ENCODE peak calls at places on chromosomes 16 and 17, in nine cellular contexts. X is stomach, R is prostate gland, O is dorsolateral prefrontal cortex, C is AG09319, Z is AG04449, B is Caco-2, Y is B cell, I is WTC11. D is an unnamed sample.

GRCh38 chr17:74862919-74863318 is 3.2 kb upstream of the GRIN2C start:
- DNase-seq in X (no peak), O (no peak), B (no peak), C (no peak), Y (no peak), I (no peak), Z (no peak), R (no peak), D (no peak)

GRCh38 chr16:48139517-48139916 is 16.3 kb downstream of the ABCC12 start:
- DNase-seq in Y (no peak), B (no peak), O (no peak), R (no peak), C (no peak), Z (no peak), I (no peak), X (no peak), D (no peak)

GRCh38 chr17:57570740-57571344 is 174.3 kb downstream of the CCDC182 start:
- DNase-seq in X (no peak), C (no peak), Y (no peak), R (peak), B (no peak), O (no peak), I (no peak), Z (no peak), D (no peak)

GRCh38 chr16:20348365-20349185 is 3.9 kb downstream of the UMOD start:
- DNase-seq in I (peak), C (no peak), X (peak), O (no peak), B (no peak), R (peak), Z (no peak), Y (peak), D (no peak)

GRCh38 chr17:28204751-28205150 is 114.2 kb upstream of the TMEM97 start:
- DNase-seq in I (no peak), Z (no peak), B (no peak), R (no peak), O (no peak), C (no peak), Y (no peak), X (no peak), D (no peak)

GRCh38 chr16:28603381-28604185 is 6.3 kb downstream of the SULT1A1 start:
- DNase-seq in C (no peak), I (no peak), R (no peak), Y (no peak), X (no peak), B (no peak), Z (no peak), O (no peak), D (no peak)

GRCh38 chr16:48591976-48592375 is 18.0 kb downstream of the N4BP1 start:
- DNase-seq in R (no peak), O (no peak), Z (no peak), X (no peak), B (no peak), Y (no peak), I (no peak), C (no peak), D (no peak)

GRCh38 chr16:51002889-51003490 is 148.1 kb downstream of the SALL1 start:
- DNase-seq in X (peak), I (no peak), O (no peak), R (no peak), B (no peak), Z (no peak), Y (no peak), C (no peak), D (no peak)

GRCh38 chr17:65557349-65558310 is 3.8 kb downstream of the AXIN2 start:
- DNase-seq in R (no peak), O (no peak), X (no peak), Z (no peak), Y (no peak), I (no peak), C (no peak), B (peak), D (no peak)

GRCh38 chr17:5583426-5584382 is 605 bp downstream of the NLRP1 start:
- DNase-seq in B (no peak), Z (no peak), R (no peak), O (no peak), Y (peak), X (no peak), C (no peak), I (no peak), D (no peak)

GRCh38 chr17:48024149-48025039 is 13.2 kb downstream of the COPZ2 start:
- DNase-seq in Y (peak), C (no peak), Z (no peak), O (no peak), I (peak), R (peak), X (peak), B (peak), D (peak)

GRCh38 chr16:4561565-4561964 is 5.4 kb downstream of the C16orf96 start:
- DNase-seq in B (no peak), O (no peak), Z (no peak), Y (no peak), C (no peak), X (no peak), R (no peak), I (no peak), D (no peak)

GRCh38 chr17:43018008-43018853 is 4.0 kb downstream of the VAT1 start:
- DNase-seq in Y (no peak), Z (no peak), C (no peak), O (no peak), B (no peak), I (no peak), X (no peak), R (no peak), D (no peak)

GRCh38 chr17:18079543-18079942 is 8.2 kb upstream of the DRG2 start:
- DNase-seq in B (no peak), X (no peak), C (no peak), O (no peak), Z (no peak), R (no peak), I (no peak), Y (no peak), D (no peak)

GRCh38 chr16:65515193-65515592 is 393.3 kb upstream of the CDH11 start:
- DNase-seq in B (no peak), I (no peak), C (no peak), X (no peak), R (no peak), O (no peak), Z (no peak), Y (no peak), D (no peak)

GRCh38 chr16:86243123-86243473 is 267.2 kb upstream of the FOXF1 start:
- DNase-seq in O (no peak), I (no peak), C (no peak), B (no peak), R (no peak), Y (no peak), Z (no peak), X (no peak), D (no peak)

GRCh38 chr17:65531508-65532431 is 29.7 kb downstream of the AXIN2 start:
- DNase-seq in C (peak), I (peak), R (peak), B (peak), X (peak), Y (no peak), O (no peak), Z (no peak), D (no peak)

GRCh38 chr17:58402047-58402446 is 15.3 kb downstream of the RNF43 start:
- DNase-seq in R (no peak), X (no peak), C (no peak), Y (no peak), B (no peak), Z (no peak), O (no peak), I (no peak), D (no peak)

GRCh38 chr16:29744541-29745101 is 1.2 kb downstream of the C16orf54 start:
- DNase-seq in X (no peak), C (no peak), O (no peak), Y (peak), B (no peak), Z (no peak), I (no peak), R (no peak), D (no peak)

GRCh38 chr16:67254809-67255552 is 6.2 kb downstream of the SLC9A5 start:
- DNase-seq in C (no peak), R (no peak), O (no peak), I (no peak), Y (no peak), B (no peak), Z (no peak), X (no peak), D (no peak)

GRCh38 chr17:50125420-50125997 is 4.5 kb downstream of the SAMD14 start:
- DNase-seq in I (no peak), O (no peak), R (no peak), C (no peak), Y (no peak), B (no peak), X (no peak), Z (no peak), D (no peak)

GRCh38 chr17:20852541-20853370 is 190.1 kb downstream of the USP22 start:
- DNase-seq in X (no peak), I (peak), Z (no peak), C (no peak), B (peak), R (peak), O (no peak), Y (no peak), D (no peak)

GRCh38 chr16:67378642-67379041 is 14.7 kb downstream of the TPPP3 start:
- DNase-seq in Z (no peak), C (no peak), O (no peak), R (no peak), X (no peak), I (no peak), B (no peak), Y (no peak), D (no peak)

GRCh38 chr17:10771142-10771541 is 32.8 kb downstream of the TMEM238L start:
- DNase-seq in I (no peak), X (no peak), B (no peak), Y (no peak), R (no peak), C (no peak), Z (no peak), O (no peak), D (no peak)

GRCh38 chr17:10775740-10776333 is 28.1 kb downstream of the TMEM238L start:
- DNase-seq in I (no peak), B (no peak), O (no peak), Y (no peak), C (no peak), X (no peak), R (no peak), Z (no peak), D (no peak)

GRCh38 chr17:10769840-10770239 is 34.1 kb downstream of the TMEM238L start:
- DNase-seq in R (no peak), C (no peak), X (no peak), O (no peak), Z (no peak), I (no peak), Y (no peak), B (no peak), D (no peak)

GRCh38 chr17:10775058-10775457 is 28.8 kb downstream of the TMEM238L start:
- DNase-seq in I (no peak), Y (no peak), O (no peak), Z (no peak), B (no peak), C (no peak), R (no peak), X (peak), D (no peak)

DNA sequence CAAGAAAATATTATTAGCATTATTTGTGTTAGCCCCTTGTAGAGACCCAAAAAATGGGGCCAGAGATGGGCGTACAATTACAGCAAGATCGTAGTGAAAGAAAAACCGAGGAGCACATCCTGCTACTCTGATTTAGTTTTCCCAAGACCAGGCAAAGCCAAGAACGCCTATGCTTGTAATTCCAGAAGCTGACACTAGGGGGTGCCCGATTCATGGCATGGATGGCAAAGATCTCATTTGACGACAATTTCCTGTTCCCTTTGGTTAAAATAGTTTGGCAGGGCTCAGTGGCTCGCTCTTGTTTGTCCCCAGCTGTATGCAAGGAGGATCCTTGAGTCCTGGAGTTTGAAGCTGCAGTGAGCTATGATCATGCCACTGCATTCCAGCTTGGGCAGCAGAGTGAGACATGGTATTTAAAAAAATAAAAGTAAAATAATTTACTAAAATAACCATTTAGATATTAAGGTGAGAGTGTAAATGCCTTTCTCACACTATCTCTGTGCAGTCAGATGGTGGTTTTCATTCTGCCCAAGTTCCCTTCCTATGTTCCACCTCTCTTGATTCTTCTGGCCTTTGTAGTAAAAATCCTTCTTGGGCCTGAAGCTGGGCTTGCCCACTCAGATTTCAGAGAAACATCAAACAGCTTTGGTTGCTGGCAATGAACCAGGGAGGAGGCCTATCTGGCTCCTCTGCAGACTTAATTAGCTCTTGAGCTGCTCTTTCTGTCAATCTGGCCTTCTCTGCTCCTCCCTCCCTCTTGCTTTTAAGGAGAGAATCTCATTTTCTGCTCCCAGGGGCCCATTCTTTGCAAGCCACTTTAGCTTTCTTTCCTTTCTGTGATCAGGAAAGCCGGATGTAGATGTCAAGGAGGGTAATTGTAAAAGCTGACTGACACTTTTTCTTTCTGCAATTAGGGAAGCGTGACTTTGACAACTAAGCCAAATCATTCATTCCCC is 31.2 kb downstream of the TMEM238L start:
- DNase-seq in O (no peak), I (peak), B (peak), X (peak), Z (no peak), Y (no peak), R (peak), C (no peak), D (no peak)
- TF ChIP-seq CTCF in O (peak), I (peak), B (peak), X (peak), Z (peak), Y (peak), R (peak), C (peak), D (peak)

GRCh38 chr17:3892095-3892998 is 506 bp downstream of the CAMKK1 start:
- DNase-seq in B (peak), Y (peak), X (peak), R (peak), C (no peak), O (peak), Z (no peak), I (peak), D (peak)
- TF ChIP-seq CTCF in B (no peak), Y (no peak), X (no peak), R (no peak), C (no peak), O (no peak), Z (no peak), I (no peak), D (no peak)

DNA sequence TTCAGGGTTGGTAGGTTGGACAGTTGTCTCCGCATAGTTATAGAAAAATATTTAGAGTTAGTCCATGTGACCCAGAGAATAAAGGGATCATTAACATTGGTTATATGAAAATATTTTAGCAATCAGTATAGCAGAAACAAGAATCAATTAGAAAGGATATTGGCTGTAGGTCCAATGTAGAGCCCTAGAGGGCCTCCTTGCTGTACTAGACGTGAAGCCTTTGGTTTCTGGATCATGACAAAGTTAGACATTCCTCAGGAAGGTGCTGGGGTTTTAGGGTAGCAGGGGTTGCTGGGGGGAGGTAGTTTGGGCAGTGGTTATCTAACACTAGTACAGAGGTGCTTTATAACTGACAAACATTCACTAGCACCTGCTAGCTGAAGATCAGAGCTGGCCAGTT is 31.6 kb upstream of the ANKFN1 start:
- DNase-seq in X (no peak), O (no peak), Z (no peak), C (no peak), I (no peak), R (no peak), B (peak), Y (no peak), D (no peak)
- TF ChIP-seq CTCF in X (no peak), O (no peak), Z (no peak), C (no peak), I (no peak), R (no peak), B (peak), Y (no peak), D (no peak)

DNA sequence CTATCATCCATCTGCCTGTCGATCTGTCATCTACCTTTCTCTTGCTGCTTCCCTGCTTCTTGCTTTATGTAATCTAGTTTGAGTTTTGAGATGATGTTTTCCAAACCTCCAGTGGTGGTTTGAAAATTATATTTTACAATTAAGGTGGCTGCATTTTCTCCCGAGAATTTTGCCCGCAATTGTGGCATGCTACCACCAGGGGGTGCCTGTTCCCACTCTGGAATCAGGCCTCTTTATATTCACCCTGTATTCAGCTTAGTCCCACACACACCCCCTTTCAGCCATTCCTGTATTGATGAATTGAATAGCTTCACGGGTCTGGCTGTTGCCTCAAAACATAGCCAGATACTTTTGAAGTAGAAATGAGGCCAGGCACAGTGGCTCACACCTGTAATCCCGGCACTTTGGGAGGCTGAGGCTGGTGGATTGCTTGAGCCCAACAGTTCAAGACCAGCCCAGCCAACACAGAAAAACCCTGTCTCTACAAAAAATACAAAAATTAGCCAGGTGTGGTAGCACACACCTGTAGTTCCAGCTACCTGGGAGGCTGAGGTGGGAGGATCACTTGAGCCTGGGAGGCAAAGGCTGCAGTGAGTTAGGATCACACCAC is 3.2 kb downstream of the PRSS22 start:
- DNase-seq in Y (peak), B (no peak), O (no peak), I (peak), R (no peak), C (no peak), X (no peak), Z (no peak), D (peak)
- TF ChIP-seq CTCF in Y (no peak), B (peak), O (no peak), I (peak), R (peak), C (peak), X (peak), Z (peak), D (no peak)

GRCh38 chr17:40323317-40323716 is 14.3 kb downstream of the RARA start:
- DNase-seq in B (no peak), I (no peak), Z (no peak), C (no peak), X (no peak), O (no peak), Y (no peak), R (no peak), D (no peak)

GRCh38 chr17:40320771-40321501 is 12.0 kb downstream of the RARA start:
- DNase-seq in I (no peak), Z (no peak), C (no peak), O (no peak), R (no peak), X (no peak), Y (peak), B (no peak), D (no peak)

GRCh38 chr17:40321502-40322416 is 12.8 kb downstream of the RARA start:
- DNase-seq in C (no peak), O (no peak), I (no peak), Z (no peak), R (no peak), B (no peak), Y (peak), X (peak), D (no peak)

GRCh38 chr17:40323731-40324650 is 15.0 kb downstream of the RARA start:
- DNase-seq in B (no peak), I (no peak), C (no peak), X (no peak), O (no peak), Y (peak), Z (no peak), R (no peak), D (no peak)

DNA sequence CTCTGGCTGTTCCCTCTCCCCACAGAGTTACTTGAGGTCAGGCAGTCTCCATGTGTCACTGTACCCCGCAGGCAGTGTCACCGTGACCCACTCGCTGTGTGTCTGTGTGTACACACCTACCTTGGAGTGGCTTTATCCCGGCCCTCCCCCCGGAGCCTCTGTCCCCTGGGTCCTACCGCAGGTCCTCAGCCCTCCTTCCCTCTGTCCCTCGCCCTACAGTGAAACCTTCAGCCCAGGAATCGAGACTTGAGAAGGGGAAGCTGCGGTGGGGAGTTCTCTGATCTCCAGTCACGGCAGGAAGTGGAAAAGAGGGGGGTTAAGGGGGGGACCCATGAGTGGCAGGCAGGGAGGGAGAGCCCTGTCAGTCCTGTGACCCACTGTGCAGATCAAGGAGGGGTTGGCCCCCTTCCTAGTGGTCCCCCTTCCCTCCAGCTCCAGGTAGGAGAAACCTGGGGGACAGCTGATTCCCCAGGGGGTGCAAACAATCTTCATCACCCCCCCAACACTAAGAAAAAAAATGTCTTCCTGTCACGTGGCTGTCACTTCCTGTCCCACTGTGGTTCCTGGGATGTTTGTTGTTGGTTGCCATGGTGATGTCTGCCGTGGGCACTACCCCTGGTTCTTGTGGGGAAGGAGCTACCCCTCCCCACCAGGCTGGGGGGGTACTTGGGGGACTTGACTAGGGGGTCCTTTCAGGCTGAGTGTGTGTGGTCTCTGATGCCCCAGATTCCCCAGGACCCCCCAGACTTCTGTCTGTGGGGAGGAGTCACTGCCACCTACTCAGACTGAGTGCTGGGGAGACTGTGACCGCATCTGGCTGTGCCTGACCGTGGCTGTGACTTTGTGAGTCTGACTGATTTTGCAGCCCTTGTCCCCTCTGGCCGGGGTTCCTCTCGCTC is 13.7 kb downstream of the RARA start:
- DNase-seq in X (peak), O (no peak), I (no peak), C (peak), Y (peak), Z (no peak), R (no peak), B (no peak), D (peak)
- TF ChIP-seq CTCF in X (no peak), O (no peak), I (no peak), C (no peak), Y (no peak), Z (no peak), R (no peak), B (no peak), D (no peak)

D was measured in GM20000.